ENCODE peak calls at places on chromosomes 5 and 9, in six cellular contexts. U is HepG2, H is GM12878, C is HL-60, W is H1, V is K562. X is an unnamed sample.

GRCh38 chr9:97561501-97561900 is 60.0 kb downstream of the TMOD1 start:
- DNase-seq in V (no peak), C (no peak), H (no peak), W (no peak), U (no peak), X (no peak)

GRCh38 chr9:16371306-16371705 is 499.2 kb downstream of the BNC2 start:
- DNase-seq in V (no peak), C (no peak), H (no peak), W (no peak), U (no peak), X (no peak)

GRCh38 chr5:65142511-65143011 is 339.2 kb downstream of the ADAMTS6 start:
- DNase-seq in C (no peak), W (no peak), U (no peak), H (no peak), V (no peak), X (no peak)

GRCh38 chr5:139282195-139282557 is 11.4 kb upstream of the MATR3 start:
- DNase-seq in C (no peak), U (no peak), V (no peak), W (no peak), H (no peak), X (no peak)

GRCh38 chr9:93256878-93257807 is 73.2 kb downstream of the WNK2 start:
- DNase-seq in W (peak; percentile 39), V (no peak), C (no peak), U (no peak), H (no peak), X (peak; percentile 27)

GRCh38 chr5:165805756-165806155 is 2300.3 kb downstream of the MAT2B start:
- DNase-seq in H (no peak), C (no peak), U (no peak), V (no peak), W (peak; percentile 46), X (no peak)

GRCh38 chr9:74729129-74729710 is 158.5 kb downstream of the TRPM6 start:
- DNase-seq in H (no peak), V (no peak), U (no peak), C (no peak), W (no peak), X (no peak)

GRCh38 chr9:69444021-69444420 is 119.0 kb downstream of the ENTREP1 start:
- DNase-seq in C (no peak), H (no peak), W (no peak), V (no peak), U (no peak), X (no peak)

GRCh38 chr9:96587916-96588315 is 31.7 kb downstream of the CDC14B start:
- DNase-seq in W (no peak), H (no peak), U (no peak), C (no peak), V (no peak), X (no peak)

GRCh38 chr5:173775692-173776135 is 112.4 kb upstream of the CPEB4 start:
- DNase-seq in W (no peak), H (no peak), V (no peak), U (no peak), C (peak; percentile 79), X (no peak)

GRCh38 chr5:1643651-1644392 is 120.1 kb upstream of the LPCAT1 start:
- DNase-seq in U (no peak), H (no peak), V (no peak), W (no peak), C (no peak), X (peak; percentile 23)

GRCh38 chr9:16884952-16885513 is 14.6 kb upstream of the BNC2 start:
- DNase-seq in H (no peak), C (peak; percentile 84), U (no peak), V (no peak), W (no peak), X (peak; percentile 25)

GRCh38 chr9:111559000-111559610 is 34.1 kb downstream of the ZNF483 start:
- DNase-seq in H (no peak), U (no peak), V (no peak), C (no peak), W (peak; percentile 40), X (no peak)

GRCh38 chr9:133058051-133058450 is 3.7 kb upstream of the CEL start:
- DNase-seq in H (no peak), W (no peak), U (no peak), C (no peak), V (no peak), X (no peak)

GRCh38 chr9:6054280-6055099 is 39.1 kb upstream of the RANBP6 start:
- DNase-seq in U (peak; percentile 65), C (peak; percentile 72), V (peak; percentile 45), H (no peak), W (peak; percentile 82), X (peak; percentile 52)

GRCh38 chr5:71770381-71770780 is 51.3 kb downstream of the CARTPT start:
- DNase-seq in W (no peak), C (no peak), H (no peak), V (no peak), U (no peak), X (no peak)

GRCh38 chr5:71658916-71659661 is 60.0 kb upstream of the CARTPT start:
- DNase-seq in H (no peak), W (no peak), U (peak; percentile 31), C (no peak), V (peak; percentile 31), X (no peak)

GRCh38 chr5:112146323-112146848 is 272.7 kb downstream of the EPB41L4A start:
- DNase-seq in W (no peak), C (no peak), U (no peak), V (no peak), H (peak; percentile 74), X (no peak)

GRCh38 chr5:15056988-15057592 is 185.5 kb upstream of the ANKH start:
- DNase-seq in W (no peak), C (no peak), U (no peak), V (no peak), H (no peak), X (no peak)

GRCh38 chr5:73298251-73299016 is 125.4 kb downstream of the TMEM174 start:
- DNase-seq in H (no peak), V (no peak), U (no peak), C (no peak), W (peak; percentile 59), X (no peak)

GRCh38 chr5:52577546-52577945 is 210.2 kb upstream of the ITGA1 start:
- DNase-seq in C (no peak), V (no peak), H (no peak), U (no peak), W (no peak), X (no peak)
- TF ChIP-seq GABPA in C (no peak), V (no peak), H (no peak), U (no peak), W (no peak), X (no peak)

DNA sequence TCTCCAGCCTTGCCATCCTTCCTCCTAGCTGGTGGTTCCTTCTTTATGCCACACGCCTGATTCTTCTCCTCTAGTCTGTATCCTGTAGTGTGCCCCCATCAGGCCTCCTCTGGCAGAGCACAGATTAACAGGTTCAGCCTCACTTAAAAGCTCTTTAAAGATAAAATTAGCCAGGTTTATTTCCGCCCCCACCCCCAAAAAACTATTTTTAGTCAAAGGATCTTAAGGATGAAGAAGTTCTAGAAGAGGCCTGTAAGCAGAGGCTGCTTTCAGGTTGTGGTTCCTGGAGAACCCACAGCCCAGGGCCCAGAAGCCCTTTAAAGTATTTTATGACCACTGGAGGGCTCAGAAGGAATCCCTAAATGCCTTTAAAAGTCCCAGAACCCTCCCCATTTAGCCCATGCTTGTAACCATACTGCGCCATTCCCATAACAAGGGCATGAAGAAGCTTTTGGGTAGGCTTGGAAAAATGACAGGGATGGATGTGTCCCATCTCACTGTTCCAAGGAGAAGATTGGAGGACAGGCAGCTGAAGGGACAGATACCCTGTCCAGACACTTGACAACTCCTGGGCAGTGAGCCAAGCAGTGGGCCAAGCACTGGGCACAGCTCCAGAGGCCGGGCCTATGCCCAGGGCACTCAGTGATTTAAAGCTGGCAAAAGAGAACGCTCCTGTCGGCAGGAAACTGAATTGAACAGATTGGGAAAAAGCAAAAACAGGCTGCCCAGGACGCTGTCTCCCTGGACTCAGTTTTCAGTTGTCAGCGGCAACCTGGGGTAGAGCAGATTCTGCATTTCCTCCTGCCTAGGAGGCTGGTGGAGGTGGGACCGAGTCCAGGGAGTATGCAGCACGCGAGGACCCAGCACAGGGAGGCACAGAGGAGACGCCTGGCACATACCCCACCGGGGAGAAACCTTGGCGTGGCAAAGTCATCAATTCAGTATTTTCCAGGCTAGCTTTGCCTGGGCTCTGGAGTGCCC is 106.3 kb upstream of the SSBP2 start:
- DNase-seq in C (no peak), U (no peak), H (no peak), W (peak; percentile 55), V (no peak), X (peak; percentile 81)
- TF ChIP-seq POLR2AphosphoS5 in C (no peak), U (no peak), H (no peak), W (no peak), V (no peak), X (peak; percentile 23)

DNA sequence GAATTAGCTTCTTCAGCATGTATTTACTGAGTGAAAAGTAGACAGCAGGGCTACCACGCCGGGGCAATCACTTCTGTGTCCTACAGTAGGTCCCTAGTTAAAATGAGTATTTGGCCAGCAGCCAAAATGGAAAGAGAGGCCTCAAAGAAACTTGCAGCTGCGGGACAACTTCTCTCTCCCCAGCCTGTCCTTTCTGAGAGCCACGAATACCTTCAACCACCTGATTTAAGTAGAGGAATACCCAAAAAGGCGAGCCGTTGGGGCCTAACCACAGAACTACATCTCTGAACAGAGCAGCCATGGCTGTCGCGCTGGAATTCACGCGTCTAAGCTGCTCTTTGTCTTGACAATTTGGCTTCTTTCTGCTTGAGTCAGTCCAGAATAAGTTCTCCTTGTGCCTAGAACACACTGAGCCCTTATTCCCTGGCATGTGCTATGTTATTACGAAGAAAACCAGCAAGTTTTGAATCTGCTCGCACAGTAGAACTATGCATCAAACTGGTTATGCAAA is 43.8 kb upstream of the GOLPH3 start:
- DNase-seq in W (no peak), V (no peak), H (no peak), C (peak; percentile 82), U (peak; percentile 53), X (no peak)
- TF ChIP-seq GABPA in W (no peak), V (no peak), H (no peak), C (no peak), U (no peak), X (no peak)

DNA sequence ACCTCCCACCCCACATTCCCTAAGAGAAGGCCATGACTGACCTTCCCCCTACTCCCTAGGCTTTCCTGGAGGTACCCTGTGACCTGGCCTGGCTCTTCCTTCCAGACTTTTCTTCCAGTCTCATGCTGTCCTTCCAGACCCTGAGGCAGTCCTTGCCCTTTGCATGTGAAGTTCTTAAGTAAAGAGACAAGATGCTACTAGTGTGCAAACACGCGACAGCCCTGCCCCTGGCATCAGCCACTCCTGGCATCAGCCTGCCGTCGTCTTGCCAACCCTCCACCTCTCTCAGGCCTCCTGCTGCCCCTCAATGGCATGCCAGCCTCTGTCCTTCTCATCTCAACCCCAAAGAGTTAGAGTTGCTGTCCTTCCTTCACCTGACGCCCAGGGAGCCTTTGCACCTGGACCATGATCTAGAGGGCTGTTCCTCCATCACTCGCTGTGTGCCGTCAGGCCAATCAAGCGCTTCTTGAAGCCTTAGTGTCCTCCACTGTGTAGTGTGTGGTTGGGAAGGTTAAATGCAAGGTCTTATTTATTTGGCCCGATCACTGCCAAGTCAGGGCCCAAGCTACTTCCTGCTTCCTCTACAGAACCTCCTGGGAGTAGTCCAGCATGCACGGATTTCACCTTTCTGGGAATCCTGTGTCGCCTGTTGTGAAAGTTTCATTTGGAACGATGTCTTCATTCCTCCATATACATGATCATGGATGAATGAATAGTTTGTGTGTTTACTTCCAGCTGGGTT is 61.9 kb downstream of the WWC1 start:
- DNase-seq in H (no peak), W (no peak), U (no peak), C (no peak), V (no peak), X (no peak)
- TF ChIP-seq POLR2AphosphoS5 in H (no peak), W (no peak), U (no peak), C (no peak), V (no peak), X (no peak)

X was measured in SK-N-SH.